ENCODE peak calls at places on chromosomes 11 and 22, in nine cellular contexts. One of them, this sample, is unnamed.

GRCh38 chr22:45092644-45093043 is 71.1 kb upstream of the NUP50 start:
- DNase-seq in sigmoid colon: no peak
- DNase-seq in transverse colon: no peak
- DNase-seq in suprapubic skin: no peak
- DNase-seq in H1: no peak
- DNase-seq in A549: no peak
- DNase-seq in ovary: no peak
- DNase-seq in stomach: no peak
- DNase-seq in HepG2: no peak
- DNase-seq in this sample: no peak

GRCh38 chr11:82701847-82702520 is 31.7 kb downstream of the FAM181B start:
- DNase-seq in suprapubic skin: no peak
- DNase-seq in sigmoid colon: no peak
- DNase-seq in transverse colon: peak; percentile 11
- DNase-seq in ovary: no peak
- DNase-seq in HepG2: peak; percentile 37
- DNase-seq in A549: peak; percentile 19
- DNase-seq in H1: peak; percentile 81
- DNase-seq in stomach: no peak
- DNase-seq in this sample: peak; percentile 91

GRCh38 chr11:65879622-65880021 is at the start of gene CTSW:
- DNase-seq in HepG2: no peak
- DNase-seq in transverse colon: no peak
- DNase-seq in H1: no peak
- DNase-seq in ovary: no peak
- DNase-seq in A549: no peak
- DNase-seq in sigmoid colon: no peak
- DNase-seq in stomach: no peak
- DNase-seq in suprapubic skin: no peak
- DNase-seq in this sample: no peak

GRCh38 chr11:7020183-7020917 is at the start of the genes NLRP14 and ZNF214:
- DNase-seq in stomach: peak; percentile 91
- DNase-seq in H1: peak; percentile 89
- DNase-seq in ovary: peak; percentile 95
- DNase-seq in HepG2: peak; percentile 90
- DNase-seq in sigmoid colon: peak; percentile 96
- DNase-seq in transverse colon: peak; percentile 94
- DNase-seq in suprapubic skin: peak; percentile 95
- DNase-seq in A549: peak; percentile 90
- DNase-seq in this sample: peak; percentile 97

GRCh38 chr11:61945191-61945590 is 5.0 kb upstream of the BEST1 start:
- DNase-seq in suprapubic skin: no peak
- DNase-seq in A549: no peak
- DNase-seq in stomach: no peak
- DNase-seq in HepG2: no peak
- DNase-seq in ovary: no peak
- DNase-seq in transverse colon: no peak
- DNase-seq in sigmoid colon: no peak
- DNase-seq in H1: no peak
- DNase-seq in this sample: no peak

GRCh38 chr11:105151936-105152554 is 12.5 kb upstream of the CARD18 start:
- DNase-seq in HepG2: no peak
- DNase-seq in ovary: no peak
- DNase-seq in H1: no peak
- DNase-seq in A549: no peak
- DNase-seq in sigmoid colon: no peak
- DNase-seq in transverse colon: no peak
- DNase-seq in suprapubic skin: no peak
- DNase-seq in stomach: no peak
- DNase-seq in this sample: no peak

GRCh38 chr11:10407055-10407454 is 48.0 kb upstream of the AMPD3 start:
- DNase-seq in transverse colon: no peak
- DNase-seq in stomach: no peak
- DNase-seq in H1: no peak
- DNase-seq in suprapubic skin: no peak
- DNase-seq in HepG2: peak; percentile 24
- DNase-seq in sigmoid colon: no peak
- DNase-seq in ovary: no peak
- DNase-seq in A549: peak; percentile 74
- DNase-seq in this sample: peak; percentile 89

GRCh38 chr11:14908214-14908880 is 16.3 kb upstream of the CYP2R1 start:
- DNase-seq in A549: peak; percentile 64
- DNase-seq in suprapubic skin: no peak
- DNase-seq in transverse colon: peak; percentile 34
- DNase-seq in ovary: no peak
- DNase-seq in stomach: no peak
- DNase-seq in HepG2: peak; percentile 44
- DNase-seq in sigmoid colon: no peak
- DNase-seq in H1: no peak
- DNase-seq in this sample: no peak

GRCh38 chr11:47603295-47603694 is 9.1 kb upstream of the C1QTNF4 start:
- DNase-seq in transverse colon: no peak
- DNase-seq in HepG2: no peak
- DNase-seq in H1: no peak
- DNase-seq in A549: no peak
- DNase-seq in ovary: no peak
- DNase-seq in stomach: no peak
- DNase-seq in sigmoid colon: no peak
- DNase-seq in suprapubic skin: no peak
- DNase-seq in this sample: no peak

GRCh38 chr11:100774132-100774531 is 87.0 kb downstream of the ARHGAP42 start:
- DNase-seq in A549: no peak
- DNase-seq in ovary: no peak
- DNase-seq in suprapubic skin: no peak
- DNase-seq in sigmoid colon: no peak
- DNase-seq in transverse colon: peak; percentile 38
- DNase-seq in stomach: no peak
- DNase-seq in HepG2: no peak
- DNase-seq in H1: no peak
- DNase-seq in this sample: no peak

GRCh38 chr11:62974848-62975522 is 9.8 kb downstream of the SLC22A6 start:
- DNase-seq in ovary: no peak
- DNase-seq in suprapubic skin: no peak
- DNase-seq in HepG2: peak; percentile 6
- DNase-seq in stomach: peak; percentile 72
- DNase-seq in H1: peak; percentile 67
- DNase-seq in A549: peak; percentile 38
- DNase-seq in sigmoid colon: peak; percentile 54
- DNase-seq in transverse colon: peak; percentile 85
- DNase-seq in this sample: no peak

GRCh38 chr11:112172362-112172994 is 2.8 kb upstream of the BCO2 start:
- DNase-seq in suprapubic skin: no peak
- DNase-seq in A549: no peak
- DNase-seq in stomach: no peak
- DNase-seq in ovary: no peak
- DNase-seq in H1: no peak
- DNase-seq in transverse colon: no peak
- DNase-seq in sigmoid colon: no peak
- DNase-seq in HepG2: no peak
- DNase-seq in this sample: no peak

GRCh38 chr11:7672276-7672959 is 882 bp downstream of the CYB5R2 start:
- DNase-seq in suprapubic skin: no peak
- DNase-seq in transverse colon: no peak
- DNase-seq in sigmoid colon: no peak
- DNase-seq in A549: no peak
- DNase-seq in stomach: no peak
- DNase-seq in ovary: no peak
- DNase-seq in HepG2: no peak
- DNase-seq in H1: no peak
- DNase-seq in this sample: no peak

GRCh38 chr11:64489831-64490441 is 101.1 kb upstream of the SLC22A12 start:
- DNase-seq in HepG2: peak; percentile 7
- DNase-seq in ovary: no peak
- DNase-seq in H1: peak; percentile 90
- DNase-seq in stomach: peak; percentile 28
- DNase-seq in sigmoid colon: peak; percentile 69
- DNase-seq in suprapubic skin: no peak
- DNase-seq in A549: peak; percentile 59
- DNase-seq in transverse colon: peak; percentile 63
- DNase-seq in this sample: no peak

GRCh38 chr11:47156333-47156732 is 20.3 kb downstream of the ARFGAP2 start:
- DNase-seq in H1: no peak
- DNase-seq in A549: no peak
- DNase-seq in suprapubic skin: no peak
- DNase-seq in ovary: no peak
- DNase-seq in stomach: no peak
- DNase-seq in transverse colon: no peak
- DNase-seq in HepG2: no peak
- DNase-seq in sigmoid colon: no peak
- DNase-seq in this sample: no peak

GRCh38 chr11:46370253-46370652 is 11.2 kb upstream of the MDK start:
- DNase-seq in sigmoid colon: no peak
- DNase-seq in ovary: no peak
- DNase-seq in stomach: no peak
- DNase-seq in H1: no peak
- DNase-seq in suprapubic skin: no peak
- DNase-seq in A549: no peak
- DNase-seq in HepG2: no peak
- DNase-seq in transverse colon: no peak
- DNase-seq in this sample: no peak

GRCh38 chr11:64592234-64592615 is 1.2 kb downstream of the SLC22A12 start:
- DNase-seq in stomach: no peak
- DNase-seq in suprapubic skin: no peak
- DNase-seq in ovary: no peak
- DNase-seq in sigmoid colon: no peak
- DNase-seq in transverse colon: no peak
- DNase-seq in A549: no peak
- DNase-seq in H1: no peak
- DNase-seq in HepG2: no peak
- DNase-seq in this sample: no peak

GRCh38 chr22:50621948-50622722 is 5.8 kb downstream of the ARSA start:
- DNase-seq in suprapubic skin: no peak
- DNase-seq in transverse colon: peak; percentile 65
- DNase-seq in ovary: no peak
- DNase-seq in sigmoid colon: no peak
- DNase-seq in stomach: peak; percentile 63
- DNase-seq in H1: peak; percentile 50
- DNase-seq in HepG2: no peak
- DNase-seq in A549: no peak
- DNase-seq in this sample: no peak

GRCh38 chr22:35841907-35842518 is 124.3 kb downstream of the APOL5 start:
- DNase-seq in stomach: no peak
- DNase-seq in sigmoid colon: no peak
- DNase-seq in H1: no peak
- DNase-seq in A549: no peak
- DNase-seq in HepG2: no peak
- DNase-seq in suprapubic skin: no peak
- DNase-seq in ovary: no peak
- DNase-seq in transverse colon: no peak
- DNase-seq in this sample: no peak

GRCh38 chr22:27850000-27850465 is 48.5 kb upstream of the MN1 start:
- DNase-seq in A549: no peak
- DNase-seq in transverse colon: no peak
- DNase-seq in HepG2: peak; percentile 78
- DNase-seq in H1: peak; percentile 42
- DNase-seq in ovary: peak; percentile 50
- DNase-seq in sigmoid colon: peak; percentile 70
- DNase-seq in stomach: peak; percentile 70
- DNase-seq in suprapubic skin: no peak
- DNase-seq in this sample: peak; percentile 88

GRCh38 chr11:134026655-134027343 is 42.1 kb upstream of the JAM3 start:
- DNase-seq in transverse colon: no peak
- DNase-seq in H1: no peak
- DNase-seq in sigmoid colon: no peak
- DNase-seq in stomach: no peak
- DNase-seq in suprapubic skin: no peak
- DNase-seq in HepG2: no peak
- DNase-seq in ovary: no peak
- DNase-seq in A549: no peak
- DNase-seq in this sample: no peak
- H3K27ac ChIP-seq in transverse colon: no peak overlapping the region
- H3K27ac ChIP-seq in H1: no peak overlapping the region
- H3K27ac ChIP-seq in sigmoid colon: no peak overlapping the region
- H3K27ac ChIP-seq in stomach: no peak overlapping the region
- H3K27ac ChIP-seq in suprapubic skin: no peak overlapping the region
- H3K27ac ChIP-seq in HepG2: no peak overlapping the region
- H3K27ac ChIP-seq in ovary: no peak overlapping the region
- H3K27ac ChIP-seq in A549: no peak overlapping the region
- H3K27ac ChIP-seq in this sample: no peak overlapping the region

GRCh38 chr22:22342697-22343602 is 98.4 kb downstream of the VPREB1 start:
- DNase-seq in A549: peak; percentile 49
- DNase-seq in HepG2: peak; percentile 54
- DNase-seq in transverse colon: peak; percentile 86
- DNase-seq in ovary: no peak
- DNase-seq in sigmoid colon: no peak
- DNase-seq in stomach: peak; percentile 81
- DNase-seq in suprapubic skin: no peak
- DNase-seq in H1: peak; percentile 96
- DNase-seq in this sample: peak; percentile 90
- TF ChIP-seq EP300 in A549: no peak
- TF ChIP-seq EP300 in HepG2: no peak
- TF ChIP-seq EP300 in transverse colon: no peak
- TF ChIP-seq EP300 in ovary: no peak
- TF ChIP-seq EP300 in sigmoid colon: no peak
- TF ChIP-seq EP300 in stomach: no peak
- TF ChIP-seq EP300 in suprapubic skin: no peak
- TF ChIP-seq EP300 in H1: no peak
- TF ChIP-seq EP300 in this sample: no peak

DNA sequence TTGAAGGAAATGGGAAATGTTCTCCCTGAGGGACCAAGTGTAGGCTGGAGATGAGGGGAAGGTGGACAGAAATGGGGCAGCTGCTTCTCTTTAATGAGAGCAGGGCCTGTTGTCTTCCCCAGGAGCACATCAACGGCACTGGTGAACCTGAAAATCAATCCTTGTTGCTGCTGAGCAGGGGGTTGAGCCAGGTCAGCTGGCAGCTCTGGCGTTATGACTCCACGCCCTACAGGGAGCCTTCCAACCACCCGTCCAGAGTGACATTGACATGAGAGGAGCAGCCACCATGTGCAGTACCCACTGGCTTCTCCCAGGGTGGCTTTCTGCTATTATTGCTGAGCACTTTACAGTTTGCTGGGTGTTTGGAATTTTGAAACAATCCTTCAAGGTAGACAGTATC is 116.9 kb upstream of the LDLRAD3 start:
- DNase-seq in transverse colon: no peak
- DNase-seq in sigmoid colon: no peak
- DNase-seq in suprapubic skin: no peak
- DNase-seq in ovary: no peak
- DNase-seq in H1: no peak
- DNase-seq in stomach: no peak
- DNase-seq in A549: no peak
- DNase-seq in HepG2: no peak
- DNase-seq in this sample: no peak
- H3K27ac ChIP-seq in transverse colon: no peak overlapping the region
- H3K27ac ChIP-seq in sigmoid colon: no peak overlapping the region
- H3K27ac ChIP-seq in suprapubic skin: no peak overlapping the region
- H3K27ac ChIP-seq in ovary: no peak overlapping the region
- H3K27ac ChIP-seq in H1: no peak overlapping the region
- H3K27ac ChIP-seq in stomach: no peak overlapping the region
- H3K27ac ChIP-seq in A549: no peak overlapping the region
- H3K27ac ChIP-seq in HepG2: no peak overlapping the region
- H3K27ac ChIP-seq in this sample: no peak overlapping the region

DNA sequence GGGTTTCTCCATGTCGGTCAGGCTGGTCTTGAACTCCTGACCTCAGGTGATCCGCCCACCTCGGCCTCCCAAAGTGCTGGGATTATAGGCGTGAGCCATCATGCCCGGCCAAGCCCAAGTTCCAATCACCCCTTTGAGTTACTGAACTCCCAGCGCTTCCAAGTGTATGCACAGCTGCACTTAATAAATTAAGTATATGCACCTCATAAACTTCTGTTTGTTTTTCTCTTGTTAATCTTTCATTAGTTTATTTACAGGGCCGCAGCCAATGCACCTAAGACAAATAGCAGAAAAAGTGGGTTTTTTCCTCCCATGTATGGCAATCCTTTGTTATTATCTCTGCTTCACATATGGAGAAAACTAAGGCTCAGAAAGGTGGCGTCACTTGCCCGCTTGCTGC is 21.3 kb downstream of the SYN3 start:
- DNase-seq in stomach: no peak
- DNase-seq in suprapubic skin: no peak
- DNase-seq in A549: no peak
- DNase-seq in ovary: no peak
- DNase-seq in transverse colon: no peak
- DNase-seq in sigmoid colon: no peak
- DNase-seq in H1: no peak
- DNase-seq in HepG2: no peak
- DNase-seq in this sample: no peak
- TF ChIP-seq EP300 in stomach: no peak
- TF ChIP-seq EP300 in suprapubic skin: no peak
- TF ChIP-seq EP300 in A549: no peak
- TF ChIP-seq EP300 in ovary: no peak
- TF ChIP-seq EP300 in transverse colon: no peak
- TF ChIP-seq EP300 in sigmoid colon: no peak
- TF ChIP-seq EP300 in H1: no peak
- TF ChIP-seq EP300 in HepG2: no peak
- TF ChIP-seq EP300 in this sample: no peak

This sample was measured in esophagus muscularis mucosa.